ENCODE peak calls at places on chromosomes 4 and X, in ten cellular contexts. One of them, this sample, is unnamed.

GRCh38 chr4:76232681-76233080 is 18.8 kb upstream of the FAM47E start:
- DNase-seq in uterus: no peak
- DNase-seq in thoracic aorta: no peak
- DNase-seq in vagina: no peak
- DNase-seq in endothelial cell of umbilical vein: no peak
- DNase-seq in heart left ventricle: no peak
- DNase-seq in ovary: no peak
- DNase-seq in spleen: no peak
- DNase-seq in brain microvascular endothelial cell: no peak
- DNase-seq in left lung: no peak
- DNase-seq in this sample: no peak

GRCh38 chr4:94925764-94926347 is 168.1 kb downstream of the BMPR1B start:
- DNase-seq in uterus: no peak
- DNase-seq in thoracic aorta: no peak
- DNase-seq in vagina: no peak
- DNase-seq in endothelial cell of umbilical vein: no peak
- DNase-seq in heart left ventricle: no peak
- DNase-seq in ovary: no peak
- DNase-seq in spleen: no peak
- DNase-seq in brain microvascular endothelial cell: no peak
- DNase-seq in left lung: no peak
- DNase-seq in this sample: no peak

GRCh38 chr4:177447417-177448004 is 5.3 kb upstream of the AGA start:
- DNase-seq in uterus: no peak
- DNase-seq in thoracic aorta: no peak
- DNase-seq in vagina: no peak
- DNase-seq in endothelial cell of umbilical vein: no peak
- DNase-seq in heart left ventricle: no peak
- DNase-seq in ovary: no peak
- DNase-seq in spleen: no peak
- DNase-seq in brain microvascular endothelial cell: no peak
- DNase-seq in left lung: no peak
- DNase-seq in this sample: no peak

GRCh38 chr4:181528570-181529184 is 714.5 kb upstream of the TENM3 start:
- DNase-seq in uterus: no peak
- DNase-seq in thoracic aorta: no peak
- DNase-seq in vagina: no peak
- DNase-seq in endothelial cell of umbilical vein: no peak
- DNase-seq in heart left ventricle: peak; percentile 63
- DNase-seq in ovary: peak; percentile 36
- DNase-seq in spleen: no peak
- DNase-seq in brain microvascular endothelial cell: peak; percentile 65
- DNase-seq in left lung: peak; percentile 40
- DNase-seq in this sample: peak; percentile 82

GRCh38 chrX:378443-378842 is 8.3 kb downstream of the PPP2R3B start:
- DNase-seq in uterus: no peak
- DNase-seq in thoracic aorta: no peak
- DNase-seq in vagina: no peak
- DNase-seq in endothelial cell of umbilical vein: no peak
- DNase-seq in heart left ventricle: no peak
- DNase-seq in ovary: no peak
- DNase-seq in spleen: peak; percentile 57
- DNase-seq in brain microvascular endothelial cell: no peak
- DNase-seq in left lung: no peak
- DNase-seq in this sample: no peak

GRCh38 chrX:79117078-79117477 is 27.4 kb upstream of the GPR174 start:
- DNase-seq in uterus: no peak
- DNase-seq in thoracic aorta: no peak
- DNase-seq in vagina: no peak
- DNase-seq in endothelial cell of umbilical vein: no peak
- DNase-seq in heart left ventricle: no peak
- DNase-seq in ovary: no peak
- DNase-seq in spleen: no peak
- DNase-seq in brain microvascular endothelial cell: no peak
- DNase-seq in left lung: no peak
- DNase-seq in this sample: no peak

GRCh38 chrX:21708116-21708515 is 49.8 kb downstream of the SMPX start:
- DNase-seq in uterus: no peak
- DNase-seq in thoracic aorta: no peak
- DNase-seq in vagina: no peak
- DNase-seq in endothelial cell of umbilical vein: no peak
- DNase-seq in heart left ventricle: no peak
- DNase-seq in ovary: no peak
- DNase-seq in spleen: no peak
- DNase-seq in brain microvascular endothelial cell: no peak
- DNase-seq in left lung: no peak
- DNase-seq in this sample: no peak

GRCh38 chr4:73922766-73923630 is 53.8 kb downstream of the CXCL1 start:
- DNase-seq in uterus: no peak
- DNase-seq in thoracic aorta: no peak
- DNase-seq in vagina: no peak
- DNase-seq in endothelial cell of umbilical vein: peak; percentile 76
- DNase-seq in heart left ventricle: no peak
- DNase-seq in ovary: no peak
- DNase-seq in spleen: no peak
- DNase-seq in brain microvascular endothelial cell: peak; percentile 37
- DNase-seq in left lung: no peak
- DNase-seq in this sample: no peak

GRCh38 chrX:105475801-105476200 is 255.3 kb upstream of the TEX13A start:
- DNase-seq in uterus: no peak
- DNase-seq in thoracic aorta: no peak
- DNase-seq in vagina: no peak
- DNase-seq in endothelial cell of umbilical vein: no peak
- DNase-seq in heart left ventricle: no peak
- DNase-seq in ovary: no peak
- DNase-seq in spleen: no peak
- DNase-seq in brain microvascular endothelial cell: no peak
- DNase-seq in left lung: no peak
- DNase-seq in this sample: no peak

GRCh38 chr4:139556071-139556734 is at the start of gene SETD7:
- DNase-seq in uterus: peak; percentile 80
- DNase-seq in thoracic aorta: peak; percentile 18
- DNase-seq in vagina: no peak
- DNase-seq in endothelial cell of umbilical vein: peak; percentile 87
- DNase-seq in heart left ventricle: peak; percentile 89
- DNase-seq in ovary: peak; percentile 85
- DNase-seq in spleen: peak; percentile 92
- DNase-seq in brain microvascular endothelial cell: peak; percentile 72
- DNase-seq in left lung: peak; percentile 84
- DNase-seq in this sample: peak; percentile 75

GRCh38 chr4:75630174-75630931 is at the start of gene CDKL2:
- DNase-seq in uterus: peak; percentile 78
- DNase-seq in thoracic aorta: peak; percentile 40
- DNase-seq in vagina: no peak
- DNase-seq in endothelial cell of umbilical vein: peak; percentile 71
- DNase-seq in heart left ventricle: peak; percentile 87
- DNase-seq in ovary: peak; percentile 85
- DNase-seq in spleen: peak; percentile 95
- DNase-seq in brain microvascular endothelial cell: peak; percentile 52
- DNase-seq in left lung: peak; percentile 91
- DNase-seq in this sample: peak; percentile 93

GRCh38 chr4:40301592-40301991 is 33.5 kb upstream of the CHRNA9 start:
- DNase-seq in uterus: no peak
- DNase-seq in thoracic aorta: no peak
- DNase-seq in vagina: no peak
- DNase-seq in endothelial cell of umbilical vein: no peak
- DNase-seq in heart left ventricle: no peak
- DNase-seq in ovary: no peak
- DNase-seq in spleen: peak; percentile 90
- DNase-seq in brain microvascular endothelial cell: no peak
- DNase-seq in left lung: no peak
- DNase-seq in this sample: no peak

GRCh38 chr4:127479031-127479622 is 153.6 kb upstream of the INTU start:
- DNase-seq in uterus: no peak
- DNase-seq in thoracic aorta: no peak
- DNase-seq in vagina: no peak
- DNase-seq in endothelial cell of umbilical vein: peak; percentile 22
- DNase-seq in heart left ventricle: no peak
- DNase-seq in ovary: no peak
- DNase-seq in spleen: no peak
- DNase-seq in brain microvascular endothelial cell: peak; percentile 6
- DNase-seq in left lung: no peak
- DNase-seq in this sample: no peak

GRCh38 chr4:78809928-78810835 is 34.0 kb downstream of the BMP2K start:
- DNase-seq in uterus: no peak
- DNase-seq in thoracic aorta: no peak
- DNase-seq in vagina: no peak
- DNase-seq in endothelial cell of umbilical vein: no peak
- DNase-seq in heart left ventricle: no peak
- DNase-seq in ovary: no peak
- DNase-seq in spleen: no peak
- DNase-seq in brain microvascular endothelial cell: no peak
- DNase-seq in left lung: no peak
- DNase-seq in this sample: no peak

GRCh38 chr4:29113960-29114359 is 1606.2 kb upstream of the PCDH7 start:
- DNase-seq in uterus: no peak
- DNase-seq in thoracic aorta: no peak
- DNase-seq in vagina: no peak
- DNase-seq in endothelial cell of umbilical vein: no peak
- DNase-seq in heart left ventricle: no peak
- DNase-seq in ovary: no peak
- DNase-seq in spleen: no peak
- DNase-seq in brain microvascular endothelial cell: no peak
- DNase-seq in left lung: no peak
- DNase-seq in this sample: no peak
- H3K36me3 ChIP-seq in uterus: no peaks in the 10 kb centered on the region
- H3K36me3 ChIP-seq in thoracic aorta: no peaks in the 10 kb centered on the region
- H3K36me3 ChIP-seq in vagina: no peaks in the 10 kb centered on the region
- H3K36me3 ChIP-seq in endothelial cell of umbilical vein: no peaks in the 10 kb centered on the region
- H3K36me3 ChIP-seq in heart left ventricle: no peaks in the 10 kb centered on the region
- H3K36me3 ChIP-seq in ovary: no peaks in the 10 kb centered on the region
- H3K36me3 ChIP-seq in spleen: no peaks in the 10 kb centered on the region
- H3K36me3 ChIP-seq in brain microvascular endothelial cell: no peaks in the 10 kb centered on the region
- H3K36me3 ChIP-seq in left lung: no peaks in the 10 kb centered on the region
- H3K36me3 ChIP-seq in this sample: no peaks in the 10 kb centered on the region

DNA sequence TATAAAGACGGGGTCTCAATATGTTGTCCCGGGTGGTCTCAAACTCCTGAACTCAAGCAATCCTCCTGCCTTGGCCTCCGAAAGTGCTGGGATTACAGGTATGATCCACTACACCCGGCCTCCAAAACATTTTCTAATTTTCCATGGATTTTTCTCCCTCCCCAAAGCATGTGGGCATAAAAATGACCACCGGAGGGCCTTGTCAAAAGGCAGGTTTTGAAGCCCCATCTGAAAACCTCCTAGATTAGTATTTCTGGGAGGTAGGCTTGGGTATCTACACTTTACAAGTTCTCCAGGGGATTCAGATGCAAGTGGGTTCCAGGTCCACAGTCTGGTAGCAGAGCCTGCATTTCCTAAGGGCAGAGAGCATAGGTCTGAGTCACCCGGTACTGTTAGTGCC is 1.4 kb upstream of the GPR173 start:
- DNase-seq in uterus: no peak
- DNase-seq in thoracic aorta: no peak
- DNase-seq in vagina: no peak
- DNase-seq in endothelial cell of umbilical vein: peak; percentile 15
- DNase-seq in heart left ventricle: no peak
- DNase-seq in ovary: no peak
- DNase-seq in spleen: no peak
- DNase-seq in brain microvascular endothelial cell: no peak
- DNase-seq in left lung: no peak
- DNase-seq in this sample: no peak
- TF ChIP-seq CTCF in uterus: no peak
- TF ChIP-seq CTCF in thoracic aorta: no peak
- TF ChIP-seq CTCF in vagina: no peak
- TF ChIP-seq CTCF in endothelial cell of umbilical vein: peak; percentile 39
- TF ChIP-seq CTCF in heart left ventricle: no peak
- TF ChIP-seq CTCF in ovary: no peak
- TF ChIP-seq CTCF in spleen: no peak
- TF ChIP-seq CTCF in brain microvascular endothelial cell: peak; percentile 60
- TF ChIP-seq CTCF in left lung: peak; percentile 9
- TF ChIP-seq CTCF in this sample: no peak

DNA sequence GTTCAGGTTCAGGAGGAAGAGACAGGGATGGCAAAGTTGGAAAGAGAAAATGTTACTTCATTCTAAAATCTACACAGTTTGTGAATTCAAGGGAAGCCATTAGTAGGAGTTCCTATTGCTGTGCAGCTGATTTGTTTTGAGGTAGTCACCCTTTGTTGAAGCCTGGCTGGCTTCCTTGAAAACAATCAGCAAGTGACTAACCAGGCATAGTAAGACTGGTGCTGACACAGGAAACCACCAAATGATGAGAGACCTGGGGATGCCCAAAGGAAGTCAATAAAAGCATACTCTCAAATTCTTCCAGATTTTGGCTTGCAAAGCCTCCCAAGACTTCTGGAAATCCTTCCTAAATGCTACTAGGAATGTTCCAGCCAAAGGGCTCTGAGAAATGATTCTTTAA is 23.9 kb upstream of the PRDM8 start:
- DNase-seq in uterus: no peak
- DNase-seq in thoracic aorta: no peak
- DNase-seq in vagina: no peak
- DNase-seq in endothelial cell of umbilical vein: peak; percentile 76
- DNase-seq in heart left ventricle: no peak
- DNase-seq in ovary: no peak
- DNase-seq in spleen: no peak
- DNase-seq in brain microvascular endothelial cell: peak; percentile 75
- DNase-seq in left lung: no peak
- DNase-seq in this sample: no peak
- H3K27ac ChIP-seq in uterus: no peak overlapping the region
- H3K27ac ChIP-seq in thoracic aorta: no peak overlapping the region
- H3K27ac ChIP-seq in vagina: no peak overlapping the region
- H3K27ac ChIP-seq in endothelial cell of umbilical vein: peak overlapping the region; percentile 48
- H3K27ac ChIP-seq in heart left ventricle: no peak overlapping the region
- H3K27ac ChIP-seq in ovary: no peak overlapping the region
- H3K27ac ChIP-seq in spleen: peak overlapping the region; percentile 49
- H3K27ac ChIP-seq in brain microvascular endothelial cell: peak overlapping the region; percentile 37
- H3K27ac ChIP-seq in left lung: no peak overlapping the region
- H3K27ac ChIP-seq in this sample: no peak overlapping the region

GRCh38 chr4:89140168-89140759 is 28.9 kb downstream of the TIGD2 start:
- DNase-seq in uterus: no peak
- DNase-seq in thoracic aorta: no peak
- DNase-seq in vagina: no peak
- DNase-seq in endothelial cell of umbilical vein: no peak
- DNase-seq in heart left ventricle: no peak
- DNase-seq in ovary: no peak
- DNase-seq in spleen: no peak
- DNase-seq in brain microvascular endothelial cell: no peak
- DNase-seq in left lung: no peak
- DNase-seq in this sample: no peak

GRCh38 chr4:89134775-89135319 is 23.5 kb downstream of the TIGD2 start:
- DNase-seq in uterus: peak; percentile 30
- DNase-seq in thoracic aorta: no peak
- DNase-seq in vagina: no peak
- DNase-seq in endothelial cell of umbilical vein: peak; percentile 68
- DNase-seq in heart left ventricle: no peak
- DNase-seq in ovary: no peak
- DNase-seq in spleen: no peak
- DNase-seq in brain microvascular endothelial cell: peak; percentile 83
- DNase-seq in left lung: no peak
- DNase-seq in this sample: no peak

GRCh38 chr4:89137695-89138094 is 26.4 kb downstream of the TIGD2 start:
- DNase-seq in uterus: no peak
- DNase-seq in thoracic aorta: no peak
- DNase-seq in vagina: no peak
- DNase-seq in endothelial cell of umbilical vein: no peak
- DNase-seq in heart left ventricle: no peak
- DNase-seq in ovary: no peak
- DNase-seq in spleen: no peak
- DNase-seq in brain microvascular endothelial cell: no peak
- DNase-seq in left lung: no peak
- DNase-seq in this sample: no peak

GRCh38 chr4:89136525-89136924 is 25.2 kb downstream of the TIGD2 start:
- DNase-seq in uterus: no peak
- DNase-seq in thoracic aorta: no peak
- DNase-seq in vagina: no peak
- DNase-seq in endothelial cell of umbilical vein: peak; percentile 50
- DNase-seq in heart left ventricle: no peak
- DNase-seq in ovary: no peak
- DNase-seq in spleen: no peak
- DNase-seq in brain microvascular endothelial cell: peak; percentile 45
- DNase-seq in left lung: no peak
- DNase-seq in this sample: no peak

GRCh38 chr4:89137231-89137630 is 25.9 kb downstream of the TIGD2 start:
- DNase-seq in uterus: no peak
- DNase-seq in thoracic aorta: no peak
- DNase-seq in vagina: no peak
- DNase-seq in endothelial cell of umbilical vein: no peak
- DNase-seq in heart left ventricle: no peak
- DNase-seq in ovary: no peak
- DNase-seq in spleen: no peak
- DNase-seq in brain microvascular endothelial cell: no peak
- DNase-seq in left lung: no peak
- DNase-seq in this sample: no peak
- H3K36me3 ChIP-seq in uterus: no peaks in the 10 kb centered on the region
- H3K36me3 ChIP-seq in thoracic aorta: no peaks in the 10 kb centered on the region
- H3K36me3 ChIP-seq in vagina: no peaks in the 10 kb centered on the region
- H3K36me3 ChIP-seq in endothelial cell of umbilical vein: no peaks in the 10 kb centered on the region
- H3K36me3 ChIP-seq in heart left ventricle: no peaks in the 10 kb centered on the region
- H3K36me3 ChIP-seq in ovary: no peaks in the 10 kb centered on the region
- H3K36me3 ChIP-seq in spleen: no peaks in the 10 kb centered on the region
- H3K36me3 ChIP-seq in brain microvascular endothelial cell: no peaks in the 10 kb centered on the region
- H3K36me3 ChIP-seq in left lung: no peaks in the 10 kb centered on the region
- H3K36me3 ChIP-seq in this sample: no peaks in the 10 kb centered on the region